ENCODE peak calls at places on chromosomes 12 and 14, in six cellular contexts. One of them, this sample, is unnamed.
A peak's percentile ranks its signal among the peaks of the same experiment; 100 is the strongest.

GRCh38 chr14:102799684-102800562 is 22.7 kb downstream of the TRAF3 start:
- DNase-seq in Ammon's horn: no peak
- DNase-seq in ureter: no peak
- DNase-seq in fibroblast of the aortic adventitia: peak; percentile 90
- DNase-seq in NCI-H2081: no peak
- DNase-seq in A172: peak; percentile 65
- DNase-seq in this sample: no peak

GRCh38 chr12:49198431-49199155 is 9.7 kb upstream of the TUBA1A start:
- DNase-seq in Ammon's horn: peak; percentile 86
- DNase-seq in ureter: no peak
- DNase-seq in fibroblast of the aortic adventitia: peak; percentile 93
- DNase-seq in NCI-H2081: peak; percentile 71
- DNase-seq in A172: peak; percentile 80
- DNase-seq in this sample: peak; percentile 52

GRCh38 chr12:88108021-88108420 is 33.9 kb downstream of the CEP290 start:
- DNase-seq in Ammon's horn: no peak
- DNase-seq in ureter: no peak
- DNase-seq in fibroblast of the aortic adventitia: peak; percentile 25
- DNase-seq in NCI-H2081: no peak
- DNase-seq in A172: no peak
- DNase-seq in this sample: no peak

GRCh38 chr14:87944987-87945604 is 47.9 kb downstream of the GALC start:
- DNase-seq in Ammon's horn: peak; percentile 73
- DNase-seq in ureter: no peak
- DNase-seq in fibroblast of the aortic adventitia: peak; percentile 80
- DNase-seq in NCI-H2081: peak; percentile 33
- DNase-seq in A172: peak; percentile 2
- DNase-seq in this sample: peak; percentile 32

GRCh38 chr12:27162229-27162537 is 79.8 kb upstream of the C12orf71 start:
- DNase-seq in Ammon's horn: no peak
- DNase-seq in ureter: no peak
- DNase-seq in fibroblast of the aortic adventitia: no peak
- DNase-seq in NCI-H2081: no peak
- DNase-seq in A172: no peak
- DNase-seq in this sample: no peak

GRCh38 chr12:64160718-64161060 is 61.4 kb downstream of the KICS2 start:
- DNase-seq in Ammon's horn: no peak
- DNase-seq in ureter: no peak
- DNase-seq in fibroblast of the aortic adventitia: peak; percentile 94
- DNase-seq in NCI-H2081: no peak
- DNase-seq in A172: no peak
- DNase-seq in this sample: no peak

GRCh38 chr14:74510211-74510931 is 16.8 kb downstream of the ISCA2 start:
- DNase-seq in Ammon's horn: no peak
- DNase-seq in ureter: no peak
- DNase-seq in fibroblast of the aortic adventitia: no peak
- DNase-seq in NCI-H2081: no peak
- DNase-seq in A172: no peak
- DNase-seq in this sample: no peak

GRCh38 chr12:7583471-7583870 is 79.9 kb upstream of the CD163 start:
- DNase-seq in Ammon's horn: no peak
- DNase-seq in ureter: no peak
- DNase-seq in fibroblast of the aortic adventitia: no peak
- DNase-seq in NCI-H2081: no peak
- DNase-seq in A172: no peak
- DNase-seq in this sample: no peak

GRCh38 chr12:27970391-27970980 is 2.0 kb downstream of the PTHLH start:
- DNase-seq in Ammon's horn: peak; percentile 17
- DNase-seq in ureter: no peak
- DNase-seq in fibroblast of the aortic adventitia: peak; percentile 45
- DNase-seq in NCI-H2081: no peak
- DNase-seq in A172: no peak
- DNase-seq in this sample: no peak

GRCh38 chr12:2170376-2170775 is 117.6 kb downstream of the CACNA1C start:
- DNase-seq in Ammon's horn: no peak
- DNase-seq in ureter: no peak
- DNase-seq in fibroblast of the aortic adventitia: peak; percentile 57
- DNase-seq in NCI-H2081: no peak
- DNase-seq in A172: no peak
- DNase-seq in this sample: no peak

GRCh38 chr14:52781629-52782028 is 9.8 kb downstream of the GNPNAT1 start:
- DNase-seq in Ammon's horn: no peak
- DNase-seq in ureter: no peak
- DNase-seq in fibroblast of the aortic adventitia: peak; percentile 11
- DNase-seq in NCI-H2081: no peak
- DNase-seq in A172: no peak
- DNase-seq in this sample: no peak

GRCh38 chr14:96761066-96761465 is 36.1 kb upstream of the VRK1 start:
- DNase-seq in Ammon's horn: no peak
- DNase-seq in ureter: no peak
- DNase-seq in fibroblast of the aortic adventitia: no peak
- DNase-seq in NCI-H2081: no peak
- DNase-seq in A172: no peak
- DNase-seq in this sample: no peak

GRCh38 chr14:68210729-68211299 is 391.2 kb downstream of the RAD51B start:
- DNase-seq in Ammon's horn: peak; percentile 13
- DNase-seq in ureter: no peak
- DNase-seq in fibroblast of the aortic adventitia: peak; percentile 92
- DNase-seq in NCI-H2081: no peak
- DNase-seq in A172: peak; percentile 86
- DNase-seq in this sample: no peak

GRCh38 chr14:100405752-100406455 is 82.8 kb downstream of the SLC25A47 start:
- DNase-seq in Ammon's horn: no peak
- DNase-seq in ureter: no peak
- DNase-seq in fibroblast of the aortic adventitia: no peak
- DNase-seq in NCI-H2081: no peak
- DNase-seq in A172: no peak
- DNase-seq in this sample: no peak

GRCh38 chr12:130054803-130055202 is 107.5 kb upstream of the FZD10 start:
- DNase-seq in Ammon's horn: no peak
- DNase-seq in ureter: no peak
- DNase-seq in fibroblast of the aortic adventitia: no peak
- DNase-seq in NCI-H2081: no peak
- DNase-seq in A172: no peak
- DNase-seq in this sample: no peak

GRCh38 chr14:102408729-102409128 is 46.0 kb downstream of the TECPR2 start:
- DNase-seq in Ammon's horn: no peak
- DNase-seq in ureter: no peak
- DNase-seq in fibroblast of the aortic adventitia: peak; percentile 6
- DNase-seq in NCI-H2081: no peak
- DNase-seq in A172: peak; percentile 13
- DNase-seq in this sample: no peak

GRCh38 chr12:121520586-121521086 is 60.2 kb downstream of the KDM2B start:
- DNase-seq in Ammon's horn: no peak
- DNase-seq in ureter: no peak
- DNase-seq in fibroblast of the aortic adventitia: no peak
- DNase-seq in NCI-H2081: no peak
- DNase-seq in A172: no peak
- DNase-seq in this sample: no peak

GRCh38 chr12:19799216-19799615 is 359.9 kb downstream of the AEBP2 start:
- DNase-seq in Ammon's horn: no peak
- DNase-seq in ureter: no peak
- DNase-seq in fibroblast of the aortic adventitia: no peak
- DNase-seq in NCI-H2081: no peak
- DNase-seq in A172: peak; percentile 63
- DNase-seq in this sample: no peak

GRCh38 chr14:22168092-22168955 is 420.7 kb downstream of the DAD1 start:
- DNase-seq in Ammon's horn: no peak
- DNase-seq in ureter: no peak
- DNase-seq in fibroblast of the aortic adventitia: no peak
- DNase-seq in NCI-H2081: no peak
- DNase-seq in A172: no peak
- DNase-seq in this sample: no peak

GRCh38 chr12:50618864-50619609 is 114.3 kb downstream of the DIP2B start:
- DNase-seq in Ammon's horn: no peak
- DNase-seq in ureter: no peak
- DNase-seq in fibroblast of the aortic adventitia: peak; percentile 56
- DNase-seq in NCI-H2081: peak; percentile 50
- DNase-seq in A172: peak; percentile 91
- DNase-seq in this sample: no peak

GRCh38 chr12:92554316-92554905 is 148.4 kb upstream of the PLEKHG7 start:
- DNase-seq in Ammon's horn: no peak
- DNase-seq in ureter: no peak
- DNase-seq in fibroblast of the aortic adventitia: no peak
- DNase-seq in NCI-H2081: no peak
- DNase-seq in A172: no peak
- DNase-seq in this sample: no peak

GRCh38 chr12:64203775-64204174 is 18.3 kb downstream of the KICS2 start:
- DNase-seq in Ammon's horn: no peak
- DNase-seq in ureter: no peak
- DNase-seq in fibroblast of the aortic adventitia: no peak
- DNase-seq in NCI-H2081: no peak
- DNase-seq in A172: no peak
- DNase-seq in this sample: no peak

GRCh38 chr14:23640524-23641141 is 4.5 kb downstream of the DHRS2 start:
- DNase-seq in Ammon's horn: peak; percentile 30
- DNase-seq in ureter: no peak
- DNase-seq in fibroblast of the aortic adventitia: peak; percentile 35
- DNase-seq in NCI-H2081: peak; percentile 10
- DNase-seq in A172: peak; percentile 21
- DNase-seq in this sample: peak; percentile 29

GRCh38 chr14:52402812-52403526 is 88.9 kb downstream of the PTGER2 start:
- DNase-seq in Ammon's horn: no peak
- DNase-seq in ureter: no peak
- DNase-seq in fibroblast of the aortic adventitia: peak; percentile 66
- DNase-seq in NCI-H2081: no peak
- DNase-seq in A172: no peak
- DNase-seq in this sample: no peak

This sample was measured in NCI-H2227 treated with DMSO at 0.1 percent for 48 hours.